ENCODE peak calls at places on chromosomes 7 and 10, in ten cellular contexts. I is right lobe of liver; L is BJ; C is uterus; Q is pancreas; F is adrenal gland; P is fibroblast of pulmonary artery; K is CD4-positive, CD25-positive, alpha-beta regulatory T cell; E is HL-60; M is ovary. B is an unnamed sample.

GRCh38 chr7:133851416-133851815 is 275.7 kb upstream of the LRGUK start:
- DNase-seq in L (no peak), P (no peak), C (no peak), I (no peak), K (no peak), Q (no peak), M (no peak), E (no peak), F (no peak), B (no peak)

GRCh38 chr10:129883637-129884389 is 80.3 kb downstream of the EBF3 start:
- DNase-seq in Q (no peak), M (no peak), K (no peak), I (no peak), L (no peak), E (peak; percentile 73), P (no peak), C (no peak), F (no peak), B (no peak)

GRCh38 chr10:95462740-95463667 is 98.2 kb downstream of the SORBS1 start:
- DNase-seq in E (no peak), M (no peak), C (no peak), I (no peak), K (no peak), Q (no peak), P (no peak), L (no peak), F (no peak), B (no peak)

GRCh38 chr10:89582022-89582421 is 46.6 kb upstream of the SLC16A12 start:
- DNase-seq in L (no peak), P (peak; percentile 12), I (no peak), M (no peak), Q (no peak), K (no peak), C (no peak), E (no peak), F (no peak), B (no peak)

GRCh38 chr7:135748770-135749169 is at the start of gene FAM180A:
- DNase-seq in L (peak; percentile 70), Q (no peak), C (peak; percentile 76), M (peak; percentile 83), I (no peak), P (peak; percentile 88), F (peak; percentile 11), E (no peak), K (no peak), B (peak; percentile 78)

GRCh38 chr10:78976825-78977760 is 91.7 kb upstream of the ZMIZ1 start:
- DNase-seq in C (no peak), P (no peak), I (peak; percentile 81), Q (peak; percentile 42), L (no peak), M (peak; percentile 57), K (no peak), E (no peak), F (no peak), B (no peak)

GRCh38 chr10:86899128-86899527 is 58.3 kb downstream of the MMRN2 start:
- DNase-seq in M (no peak), I (no peak), F (no peak), K (no peak), C (no peak), L (no peak), E (no peak), Q (no peak), P (no peak), B (no peak)

GRCh38 chr7:108313086-108313485 is 143.2 kb downstream of the NRCAM start:
- DNase-seq in C (no peak), K (no peak), E (no peak), I (no peak), M (no peak), P (no peak), Q (no peak), F (no peak), L (no peak), B (no peak)

GRCh38 chr10:79292789-79293746 is 54.2 kb upstream of the PPIF start:
- DNase-seq in K (peak; percentile 37), F (no peak), E (peak; percentile 79), C (no peak), M (no peak), I (no peak), Q (no peak), P (no peak), L (no peak), B (no peak)

GRCh38 chr10:92847185-92847864 is 995 bp upstream of the EXOC6 start:
- DNase-seq in I (no peak), C (no peak), K (no peak), F (no peak), Q (no peak), P (peak; percentile 53), M (no peak), L (no peak), E (peak; percentile 59), B (no peak)
- H3K4me3 ChIP-seq in I (no peak overlapping the region), C (no peak overlapping the region), K (no peak overlapping the region), F (no peak overlapping the region), Q (no peak overlapping the region), P (no peak overlapping the region), M (no peak overlapping the region), L (no peak overlapping the region), E (peak overlapping the region; percentile 72), B (no peak overlapping the region)

GRCh38 chr10:110067960-110068770 is 60.4 kb downstream of the ADD3 start:
- DNase-seq in I (no peak), E (peak; percentile 69), P (peak; percentile 48), K (peak; percentile 90), L (no peak), Q (no peak), F (peak; percentile 14), C (no peak), M (no peak), B (no peak)
- H3K4me3 ChIP-seq in I (no peak overlapping the region), E (no peak overlapping the region), P (no peak overlapping the region), K (peak overlapping the region; percentile 83), L (no peak overlapping the region), Q (no peak overlapping the region), F (no peak overlapping the region), C (no peak overlapping the region), M (no peak overlapping the region), B (no peak overlapping the region)

DNA sequence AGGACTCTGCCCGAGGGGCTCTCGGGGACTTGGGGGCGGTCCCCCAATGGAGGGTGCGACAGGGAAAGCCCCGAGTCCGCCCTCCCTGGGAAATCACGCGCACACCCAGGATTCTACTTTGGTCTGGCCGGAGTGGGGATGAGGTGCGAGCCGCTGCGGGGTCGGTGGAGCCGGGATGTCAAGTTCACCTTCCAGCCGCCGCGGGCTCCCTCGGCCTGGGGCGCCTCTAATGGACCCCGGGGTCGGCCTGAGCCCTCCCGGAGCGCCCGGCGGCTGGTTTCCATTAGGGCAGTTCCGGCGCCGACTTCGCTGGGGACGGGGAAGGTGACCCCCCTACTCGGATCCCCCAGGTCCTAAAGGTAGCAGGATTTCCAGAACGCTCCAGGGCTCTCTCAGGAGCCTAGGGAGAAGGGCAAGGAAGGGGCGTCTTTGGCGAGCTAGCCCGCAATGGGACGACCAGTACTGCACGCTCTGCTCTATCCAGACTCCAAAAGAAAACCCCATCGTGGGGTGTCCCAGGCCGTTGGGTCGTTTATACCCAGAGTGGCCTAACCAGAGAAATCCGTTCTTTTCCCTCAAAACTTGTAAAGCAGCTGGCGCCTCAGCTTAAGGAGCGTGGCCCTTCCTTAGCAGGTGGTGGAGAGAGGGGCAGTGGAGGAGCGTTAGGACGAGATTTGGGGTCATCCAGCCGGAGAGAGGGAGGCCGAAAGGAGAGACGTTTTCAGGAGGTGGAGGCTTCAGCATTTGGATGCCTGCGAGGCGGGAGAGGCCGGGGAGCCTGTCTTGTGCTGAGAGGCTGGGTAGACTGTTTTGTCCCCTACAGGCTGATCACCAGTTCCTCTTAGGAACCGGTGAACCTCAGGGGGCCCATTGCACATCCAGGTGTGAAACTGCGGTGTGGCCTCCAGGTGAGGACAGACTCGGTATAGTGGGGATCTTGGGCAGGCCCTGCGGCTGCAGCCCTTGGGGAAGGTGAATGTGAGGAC is 860 bp upstream of the WDR86 start:
- DNase-seq in P (no peak), C (no peak), K (no peak), M (peak; percentile 72), I (peak; percentile 49), Q (peak; percentile 60), L (no peak), F (no peak), E (no peak), B (no peak)
- H3K4me3 ChIP-seq in P (peak overlapping the region; percentile 48), C (peak overlapping the region; percentile 34), K (no peak overlapping the region), M (peak overlapping the region; percentile 46), I (peak overlapping the region; percentile 21), Q (peak overlapping the region; percentile 27), L (peak overlapping the region; percentile 16), F (no peak overlapping the region), E (no peak overlapping the region), B (peak overlapping the region; percentile 53)

DNA sequence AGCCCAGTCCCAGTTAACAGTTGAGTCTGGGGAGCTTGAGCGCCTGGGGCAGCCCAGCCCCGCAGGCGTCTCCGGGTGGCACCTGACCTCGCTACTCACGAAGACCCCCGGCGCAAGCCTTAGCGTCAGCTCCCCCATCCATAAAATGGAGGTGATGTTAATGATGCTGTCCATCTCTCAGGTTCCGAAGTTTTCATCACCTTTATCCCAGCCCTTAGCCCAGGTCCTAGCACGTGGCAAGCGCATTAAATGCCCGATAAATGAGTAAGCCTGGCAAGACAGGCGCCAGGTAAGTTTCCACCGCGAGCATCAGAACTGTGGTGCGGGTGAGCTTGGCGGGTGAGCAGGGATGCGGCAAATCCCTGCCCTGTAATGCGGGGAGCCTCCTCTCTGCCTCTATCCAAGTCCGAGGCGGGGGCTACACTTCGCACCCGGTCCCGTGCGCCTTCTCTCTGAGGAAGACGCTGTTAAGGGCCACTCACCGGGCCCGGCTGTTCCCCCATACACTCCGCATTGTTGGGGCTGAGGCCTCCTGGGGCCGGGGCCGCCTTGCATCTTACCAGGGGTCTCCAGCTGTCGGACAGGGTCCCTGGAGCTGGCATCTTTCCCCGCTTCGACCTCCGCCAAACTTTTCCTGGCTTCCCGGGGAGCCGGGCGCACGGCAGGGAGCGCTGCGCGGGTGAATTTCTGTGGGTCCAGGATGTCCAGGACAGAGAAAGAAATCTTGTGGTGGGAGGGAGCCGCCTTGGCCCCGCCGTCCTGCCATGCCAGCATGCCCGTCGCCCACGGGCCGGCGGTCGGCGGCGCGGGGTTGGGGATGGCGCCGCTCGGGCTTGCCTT is 445 bp downstream of the NKX1-2 start:
- DNase-seq in L (no peak), I (no peak), C (no peak), K (no peak), M (no peak), E (no peak), Q (no peak), F (no peak), P (no peak), B (no peak)
- H3K4me3 ChIP-seq in L (no peak overlapping the region), I (no peak overlapping the region), C (no peak overlapping the region), K (no peak overlapping the region), M (no peak overlapping the region), E (no peak overlapping the region), Q (no peak overlapping the region), F (no peak overlapping the region), P (no peak overlapping the region), B (no peak overlapping the region)

DNA sequence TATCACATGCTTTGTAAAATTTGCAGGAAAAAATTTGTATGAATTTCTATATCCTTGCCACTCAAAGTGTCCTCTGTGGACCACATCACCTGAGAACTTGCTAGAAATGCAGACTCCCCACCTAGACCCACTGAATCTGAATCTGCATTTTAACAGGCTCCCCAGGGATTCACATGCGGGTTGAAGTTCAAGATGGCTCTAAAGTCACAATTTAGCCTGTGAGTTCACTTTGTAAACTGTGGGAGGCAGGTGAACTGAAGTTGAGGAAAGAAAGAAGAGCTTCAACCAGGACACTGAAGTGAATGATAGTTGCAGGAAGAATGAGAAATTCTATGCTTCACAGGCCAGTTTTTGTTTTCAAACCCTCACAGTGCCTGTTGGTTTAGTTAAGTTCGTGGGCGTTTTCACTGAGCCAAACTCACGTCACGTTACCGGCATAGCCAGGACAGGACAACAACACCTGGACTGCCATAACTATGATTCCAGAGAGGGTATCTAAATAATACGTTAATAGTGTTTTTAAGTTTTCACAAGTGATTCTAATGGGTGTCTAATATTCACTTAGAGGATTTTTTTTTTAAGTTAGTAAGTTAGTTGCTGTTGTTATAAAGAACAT is 240.0 kb downstream of the PHTF2 start:
- DNase-seq in E (no peak), L (no peak), C (no peak), K (no peak), Q (no peak), P (no peak), M (no peak), F (no peak), I (no peak), B (no peak)
- H3K4me3 ChIP-seq in E (no peak overlapping the region), L (no peak overlapping the region), C (no peak overlapping the region), K (no peak overlapping the region), Q (no peak overlapping the region), P (no peak overlapping the region), M (no peak overlapping the region), F (no peak overlapping the region), I (no peak overlapping the region), B (no peak overlapping the region)

B was measured in AG04450.